ENCODE peak calls at places on chromosomes 3 and 15, in six cellular contexts. I is adrenal gland; W is lower leg skin; B is GM23248; X is colonic mucosa; H is CD8-positive, alpha-beta T cell. M is an unnamed sample.

GRCh38 chr3:48826451-48826850 is 21.2 kb downstream of the PRKAR2A start:
- DNase-seq in W (peak; percentile 25), B (peak; percentile 95), X (no peak), H (no peak), I (peak; percentile 66), M (no peak)

GRCh38 chr3:95460274-95460673 is 1354.1 kb upstream of the EPHA6 start:
- DNase-seq in B (no peak), I (no peak), W (no peak), X (no peak), H (no peak), M (peak; percentile 28)

GRCh38 chr15:75030023-75030413 is 6.6 kb downstream of the PPCDC start:
- DNase-seq in X (no peak), H (no peak), W (peak; percentile 90), I (peak; percentile 56), B (peak; percentile 63), M (peak; percentile 32)

GRCh38 chr3:49712631-49713317 is 6.7 kb downstream of the AMIGO3 start:
- DNase-seq in H (no peak), X (no peak), B (no peak), W (no peak), I (no peak), M (no peak)

GRCh38 chr3:182440101-182440500 is 353.2 kb upstream of the ATP11B start:
- DNase-seq in I (no peak), X (no peak), W (no peak), H (no peak), B (no peak), M (no peak)

GRCh38 chr3:62252614-62253147 is 120.7 kb downstream of the FEZF2 start:
- DNase-seq in W (no peak), B (peak; percentile 62), I (peak; percentile 69), H (no peak), X (no peak), M (no peak)

GRCh38 chr3:180000500-180000899 is 36.2 kb downstream of the PEX5L start:
- DNase-seq in W (no peak), X (no peak), B (no peak), I (no peak), H (no peak), M (no peak)

GRCh38 chr15:101280007-101280406 is 2.7 kb upstream of the SELENOS start:
- DNase-seq in B (no peak), X (no peak), I (no peak), H (no peak), W (no peak), M (no peak)

GRCh38 chr3:187925326-187925725 is 180.1 kb upstream of the BCL6 start:
- DNase-seq in X (no peak), B (no peak), H (no peak), W (no peak), I (peak; percentile 35), M (no peak)

GRCh38 chr3:5444253-5444652 is 256.7 kb downstream of the EDEM1 start:
- DNase-seq in W (no peak), H (no peak), X (no peak), I (no peak), B (no peak), M (no peak)

GRCh38 chr3:120649735-120650705 is 32.0 kb downstream of the HGD start:
- DNase-seq in W (no peak), X (no peak), B (no peak), H (no peak), I (no peak), M (no peak)

GRCh38 chr15:98324341-98324970 is 323.9 kb upstream of the IGF1R start:
- DNase-seq in H (no peak), X (no peak), W (no peak), B (no peak), I (no peak), M (no peak)

GRCh38 chr15:72358532-72359180 is 17.2 kb downstream of the HEXA start:
- DNase-seq in H (no peak), W (peak; percentile 93), X (peak; percentile 53), B (peak; percentile 97), I (peak; percentile 44), M (peak; percentile 24)

GRCh38 chr3:88712552-88712951 is 394.9 kb upstream of the EPHA3 start:
- DNase-seq in I (no peak), X (no peak), B (no peak), H (no peak), W (peak; percentile 59), M (no peak)

GRCh38 chr3:71652786-71653419 is 69.4 kb upstream of the FOXP1 start:
- DNase-seq in X (peak; percentile 32), H (no peak), I (peak; percentile 22), W (no peak), B (peak; percentile 74), M (peak; percentile 84)

GRCh38 chr3:111965484-111965883 is 13.3 kb upstream of the ABHD10 start:
- DNase-seq in X (no peak), B (no peak), W (no peak), H (no peak), I (no peak), M (no peak)

GRCh38 chr3:120348065-120348980 is 831 bp downstream of the LRRC58 start:
- DNase-seq in B (no peak), W (peak; percentile 89), H (no peak), I (no peak), X (peak; percentile 59), M (no peak)

GRCh38 chr3:196207833-196208607 is 3.2 kb downstream of the ZDHHC19 start:
- DNase-seq in B (peak; percentile 38), W (no peak), H (peak; percentile 34), I (peak; percentile 92), X (peak; percentile 64), M (peak; percentile 50)

GRCh38 chr3:90069748-90070147 is 962.3 kb downstream of the EPHA3 start:
- DNase-seq in I (no peak), X (no peak), B (no peak), H (no peak), W (no peak), M (no peak)

GRCh38 chr3:194537732-194538247 is 51.0 kb upstream of the ATP13A3 start:
- DNase-seq in W (no peak), X (peak; percentile 58), I (peak; percentile 38), B (peak; percentile 53), H (no peak), M (peak; percentile 50)

GRCh38 chr3:1091276-1091675 is 1.5 kb upstream of the CNTN6 start:
- DNase-seq in W (no peak), H (no peak), B (no peak), I (no peak), X (no peak), M (no peak)

GRCh38 chr3:1088503-1088902 is 4.3 kb upstream of the CNTN6 start:
- DNase-seq in W (no peak), B (no peak), X (no peak), I (no peak), H (no peak), M (no peak)

GRCh38 chr3:1092771-1093170 is at the start of gene CNTN6:
- DNase-seq in B (no peak), W (no peak), I (peak; percentile 11), H (no peak), X (no peak), M (no peak)

GRCh38 chr3:1092061-1092460 is 763 bp upstream of the CNTN6 start:
- DNase-seq in X (no peak), H (no peak), B (no peak), I (no peak), W (no peak), M (no peak)

GRCh38 chr3:1093216-1093615 is 392 bp downstream of the CNTN6 start:
- DNase-seq in H (no peak), X (no peak), W (no peak), B (no peak), I (no peak), M (no peak)
- H3K4me3 ChIP-seq in H (no peak overlapping the region), X (no peak overlapping the region), W (no peak overlapping the region), B (no peak overlapping the region), I (no peak overlapping the region), M (no peak overlapping the region)

GRCh38 chr3:137012097-137012501 is 54.3 kb downstream of the IL20RB start:
- DNase-seq in H (no peak), I (no peak), X (no peak), W (no peak), B (peak; percentile 88), M (no peak)

GRCh38 chr3:137008976-137009375 is 51.2 kb downstream of the IL20RB start:
- DNase-seq in W (no peak), X (no peak), H (no peak), I (no peak), B (no peak), M (no peak)

GRCh38 chr3:137010137-137010536 is 52.4 kb downstream of the IL20RB start:
- DNase-seq in W (no peak), I (no peak), X (no peak), B (no peak), H (no peak), M (no peak)

DNA sequence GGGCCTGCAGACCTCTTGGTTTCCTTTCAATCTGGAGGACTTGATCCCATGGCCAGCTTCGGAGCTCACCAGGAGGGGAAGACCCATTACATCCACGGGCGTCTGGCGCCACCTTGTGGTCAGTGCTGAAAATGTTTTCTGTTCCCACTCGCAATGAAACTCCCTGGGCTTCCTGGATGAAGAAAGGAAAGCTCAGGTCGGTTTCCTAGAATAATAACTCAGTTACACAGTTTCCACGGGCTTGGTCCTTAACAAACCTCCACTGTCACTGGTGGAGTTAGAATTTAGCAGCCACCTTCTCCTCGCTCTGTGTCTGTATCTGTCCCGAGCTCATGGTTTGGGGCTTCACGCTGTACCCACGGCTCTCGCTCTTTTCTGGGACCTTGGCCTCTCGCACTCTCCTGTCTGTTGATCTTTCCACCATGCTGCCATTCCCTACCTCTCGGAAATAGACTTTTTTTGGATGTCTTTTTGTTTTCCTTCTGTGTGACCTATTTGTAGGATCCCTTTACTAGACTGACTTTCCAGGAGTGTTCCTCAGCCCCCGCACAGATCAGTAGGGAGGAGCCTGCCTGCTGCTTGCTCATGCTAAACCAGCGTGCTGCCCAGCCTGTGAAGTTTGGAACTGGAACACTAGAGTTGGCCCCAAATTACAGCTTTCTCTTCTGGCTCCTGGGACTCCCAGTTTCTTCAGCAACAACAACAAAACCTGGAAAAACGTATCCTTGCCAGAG is 56.3 kb downstream of the IL20RB start:
- DNase-seq in H (peak; percentile 73), W (peak; percentile 98), X (peak; percentile 95), B (peak; percentile 91), I (peak; percentile 89), M (peak; percentile 94)
- H3K4me3 ChIP-seq in H (peak overlapping the region; percentile 34), W (no peak overlapping the region), X (peak overlapping the region; percentile 42), B (peak overlapping the region; percentile 79), I (peak overlapping the region; percentile 40), M (no peak overlapping the region)

GRCh38 chr15:28099555-28100140 is 533 bp upstream of the OCA2 start:
- DNase-seq in W (no peak), X (no peak), I (no peak), B (no peak), H (no peak), M (no peak)

GRCh38 chr15:28097656-28098359 is 1.3 kb downstream of the OCA2 start:
- DNase-seq in W (peak; percentile 49), X (no peak), I (no peak), H (no peak), B (no peak), M (no peak)

GRCh38 chr15:28100516-28101195 is 1.5 kb upstream of the OCA2 start:
- DNase-seq in B (no peak), I (no peak), X (no peak), H (no peak), W (peak; percentile 76), M (no peak)

GRCh38 chr15:28098360-28098765 is 752 bp downstream of the OCA2 start:
- DNase-seq in X (no peak), I (no peak), W (peak; percentile 80), H (no peak), B (no peak), M (no peak)

GRCh38 chr15:28098766-28099554 is at the start of gene OCA2:
- DNase-seq in I (peak; percentile 41), W (peak; percentile 88), H (no peak), X (peak; percentile 68), B (peak; percentile 59), M (peak; percentile 64)
- H3K4me3 ChIP-seq in I (no peak within 1 kb of the TSS), W (no peak within 1 kb of the TSS), H (no peak within 1 kb of the TSS), X (no peak within 1 kb of the TSS), B (no peak within 1 kb of the TSS), M (no peak within 1 kb of the TSS)

GRCh38 chr15:63044645-63045437 is 2.3 kb downstream of the TPM1 start:
- DNase-seq in I (no peak), H (no peak), X (peak; percentile 50), W (no peak), B (peak; percentile 61), M (no peak)
- H3K4me3 ChIP-seq in I (no peak overlapping the region), H (no peak overlapping the region), X (peak overlapping the region; percentile 64), W (peak overlapping the region; percentile 40), B (peak overlapping the region; percentile 99), M (no peak overlapping the region)